ENCODE peak calls at places on chromosomes 16 and 17, in nine cellular contexts. A, B, C, M, Q, D, Y, P and J are unnamed samples.

GRCh38 chr16:49924078-49924477 is 68.2 kb upstream of the ZNF423 start:
- DNase-seq in B (peak), C (peak), P (no peak), D (no peak), M (no peak), A (no peak), Q (no peak), Y (no peak), J (no peak)

GRCh38 chr17:67378444-67379250 is 1.6 kb downstream of the PITPNC1 start:
- DNase-seq in B (peak), Q (peak), C (peak), P (no peak), M (peak), Y (peak), D (peak), A (peak), J (peak)

GRCh38 chr17:61498595-61498994 is 46.4 kb downstream of the TBX4 start:
- DNase-seq in P (no peak), B (no peak), C (no peak), D (no peak), M (no peak), A (no peak), Y (no peak), Q (no peak), J (no peak)

GRCh38 chr16:48911700-48912099 is 301.7 kb upstream of the N4BP1 start:
- DNase-seq in A (no peak), C (no peak), B (no peak), Y (no peak), M (peak), Q (no peak), P (no peak), D (no peak), J (no peak)

GRCh38 chr16:154223-155030 is 2.0 kb downstream of the HBZ start:
- DNase-seq in Y (peak), P (no peak), B (no peak), A (no peak), D (no peak), M (peak), Q (no peak), C (no peak), J (no peak)

GRCh38 chr17:9235346-9235745 is 214.0 kb downstream of the NTN1 start:
- DNase-seq in C (no peak), D (no peak), M (no peak), Q (no peak), A (no peak), Y (no peak), P (no peak), B (no peak), J (no peak)

GRCh38 chr17:64630309-64631223 is 31.5 kb downstream of the SMURF2 start:
- DNase-seq in P (no peak), Q (no peak), A (no peak), B (no peak), Y (no peak), D (no peak), C (no peak), M (no peak), J (no peak)

GRCh38 chr16:2429771-2430663 is 770 bp downstream of the CCNF start:
- DNase-seq in C (no peak), M (no peak), Q (peak), P (no peak), Y (peak), D (no peak), B (peak), A (no peak), J (no peak)

GRCh38 chr17:77959926-77960521 is 1.5 kb downstream of the TNRC6C start:
- DNase-seq in Y (no peak), Q (no peak), B (peak), C (no peak), A (no peak), P (no peak), M (no peak), D (no peak), J (no peak)

GRCh38 chr17:75400326-75400939 is 5.0 kb downstream of the GRB2 start:
- DNase-seq in Q (no peak), A (no peak), C (no peak), M (no peak), D (no peak), B (no peak), Y (no peak), P (no peak), J (no peak)

GRCh38 chr16:71297252-71297651 is 8.1 kb upstream of the CMTR2 start:
- DNase-seq in B (no peak), P (no peak), M (no peak), Y (no peak), D (no peak), Q (no peak), A (no peak), C (peak), J (no peak)

GRCh38 chr16:50547944-50548658 is at the start of gene NKD1:
- DNase-seq in M (peak), C (no peak), D (peak), A (peak), P (no peak), Q (peak), B (peak), Y (peak), J (no peak)

GRCh38 chr17:49873466-49873865 is 25.6 kb upstream of the TAC4 start:
- DNase-seq in C (no peak), B (no peak), Y (no peak), M (no peak), Q (no peak), P (no peak), A (no peak), D (peak), J (no peak)

GRCh38 chr17:59387351-59388069 is 56.1 kb downstream of the YPEL2 start:
- DNase-seq in B (no peak), Q (no peak), M (no peak), P (no peak), A (no peak), Y (no peak), D (no peak), C (no peak), J (no peak)

GRCh38 chr17:52376137-52376536 is 217.6 kb upstream of the CA10 start:
- DNase-seq in D (no peak), C (no peak), Q (no peak), B (no peak), P (no peak), A (no peak), Y (no peak), M (no peak), J (no peak)